ENCODE peak calls at places on chromosomes 4 and X, in four cellular contexts. D, E, A and G are unnamed samples.

GRCh38 chrX:114841051-114841450 is 176.4 kb downstream of the IL13RA2 start:
- DNase-seq in D (no peak), E (no peak), A (no peak), G (peak; percentile 44)

GRCh38 chr4:72909461-72909860 is 160.1 kb downstream of the COX18 start:
- DNase-seq in D (no peak), E (peak; percentile 77), A (no peak), G (peak; percentile 4)

GRCh38 chrX:71454222-71454621 is 78.7 kb upstream of the OGT start:
- DNase-seq in D (no peak), E (no peak), A (no peak), G (no peak)

GRCh38 chr4:113849771-113850170 is 88.2 kb upstream of the CAMK2D start:
- DNase-seq in D (no peak), E (no peak), A (no peak), G (peak; percentile 35)

GRCh38 chr4:122842984-122843531 is 16.4 kb downstream of the FGF2 start:
- DNase-seq in D (peak; percentile 61), E (no peak), A (no peak), G (peak; percentile 65)

GRCh38 chr4:107931775-107932321 is 499 bp downstream of the CYP2U1 start:
- DNase-seq in D (peak; percentile 18), E (no peak), A (peak; percentile 19), G (no peak)

GRCh38 chr4:1981251-1982055 is 27.3 kb downstream of the NELFA start:
- DNase-seq in D (no peak), E (peak; percentile 87), A (peak; percentile 65), G (peak; percentile 11)

GRCh38 chrX:115679460-115679859 is 118.5 kb downstream of the PLS3 start:
- DNase-seq in D (no peak), E (no peak), A (no peak), G (peak; percentile 25)

GRCh38 chr4:183600189-183600685 is 58.7 kb downstream of the RWDD4 start:
- DNase-seq in D (no peak), E (peak; percentile 76), A (peak; percentile 12), G (no peak)

GRCh38 chrX:47030339-47030738 is 47.9 kb upstream of the RGN start:
- DNase-seq in D (no peak), E (no peak), A (peak; percentile 65), G (peak; percentile 57)

GRCh38 chr4:175542787-175543186 is 269.3 kb downstream of the GPM6A start:
- DNase-seq in D (no peak), E (no peak), A (no peak), G (no peak)

GRCh38 chr4:20652226-20652836 is 47.9 kb upstream of the PACRGL start:
- DNase-seq in D (no peak), E (no peak), A (no peak), G (no peak)

GRCh38 chr4:40323866-40324265 is 11.3 kb upstream of the CHRNA9 start:
- DNase-seq in D (peak; percentile 39), E (no peak), A (no peak), G (no peak)

GRCh38 chr4:179076865-179077264 is 1634.6 kb upstream of the AGA start:
- DNase-seq in D (no peak), E (no peak), A (no peak), G (no peak)

GRCh38 chr4:83083925-83084475 is 30.5 kb downstream of the PLAC8 start:
- DNase-seq in D (no peak), E (peak; percentile 47), A (no peak), G (no peak)

GRCh38 chrX:916235-916609 is 285.6 kb downstream of the SHOX start:
- DNase-seq in D (no peak), E (no peak), A (no peak), G (peak; percentile 70)

GRCh38 chr4:143025111-143025704 is 159.5 kb upstream of the USP38 start:
- DNase-seq in D (no peak), E (peak; percentile 74), A (peak; percentile 20), G (peak; percentile 58)

GRCh38 chr4:145618210-145618911 is 824 bp upstream of the MMAA start:
- DNase-seq in D (no peak), E (no peak), A (peak; percentile 32), G (peak; percentile 13)

GRCh38 chr4:164252286-164252685 is 501.6 kb upstream of the SMIM31 start:
- DNase-seq in D (no peak), E (peak; percentile 75), A (no peak), G (no peak)

GRCh38 chr4:38967260-38968095 is 64.7 kb downstream of the TMEM156 start:
- DNase-seq in D (no peak), E (no peak), A (no peak), G (peak; percentile 99)

GRCh38 chr4:127212701-127213100 is 420.1 kb upstream of the INTU start:
- DNase-seq in D (no peak), E (no peak), A (no peak), G (no peak)

GRCh38 chrX:77595848-77596247 is 148.7 kb downstream of the FGF16 start:
- DNase-seq in D (no peak), E (no peak), A (no peak), G (peak; percentile 9)

GRCh38 chr4:40003986-40004385 is 26.3 kb upstream of the PDS5A start:
- DNase-seq in D (no peak), E (no peak), A (peak; percentile 4), G (peak; percentile 35)

GRCh38 chr4:74874785-74875367 is 58.0 kb upstream of the PARM1 start:
- DNase-seq in D (peak; percentile 24), E (peak; percentile 51), A (peak; percentile 57), G (peak; percentile 83)

GRCh38 chr4:114320126-114320525 is 278.5 kb upstream of the UGT8 start:
- DNase-seq in D (no peak), E (no peak), A (no peak), G (peak; percentile 12)

GRCh38 chr4:158371158-158371557 is 150.5 kb upstream of the RXFP1 start:
- DNase-seq in D (no peak), E (no peak), A (no peak), G (peak; percentile 18)

GRCh38 chr4:80265571-80266266 is 745 bp upstream of the FGF5 start:
- DNase-seq in D (no peak), E (peak; percentile 63), A (no peak), G (peak; percentile 76)

GRCh38 chr4:15913631-15913970 is 24.9 kb downstream of the FGFBP1 start:
- DNase-seq in D (no peak), E (no peak), A (no peak), G (peak; percentile 88)

GRCh38 chr4:124965492-124965891 is 253.0 kb upstream of the ANKRD50 start:
- DNase-seq in D (no peak), E (no peak), A (no peak), G (no peak)

GRCh38 chr4:129046055-129046959 is 47.0 kb downstream of the SCLT1 start:
- DNase-seq in D (no peak), E (no peak), A (no peak), G (no peak)

GRCh38 chrX:114675365-114675764 is 91.5 kb downstream of the HTR2C start:
- DNase-seq in D (no peak), E (no peak), A (no peak), G (peak; percentile 83)

GRCh38 chrX:143781103-143781502 is 60.6 kb upstream of the SPANXN2 start:
- DNase-seq in D (no peak), E (peak; percentile 65), A (no peak), G (peak; percentile 32)

GRCh38 chrX:141467442-141467841 is 117.1 kb downstream of the SPANXA1 start:
- DNase-seq in D (no peak), E (peak; percentile 38), A (no peak), G (no peak)

GRCh38 chrX:135421537-135421931 is 210 bp upstream of the SMIM10L2A start:
- DNase-seq in D (peak; percentile 84), E (peak; percentile 94), A (peak; percentile 85), G (peak; percentile 45)

GRCh38 chr4:32061916-32062315 is 1341.7 kb downstream of the PCDH7 start:
- DNase-seq in D (no peak), E (no peak), A (no peak), G (no peak)

GRCh38 chrX:47316276-47317025 is 53.9 kb upstream of the ZNF157 start:
- DNase-seq in D (no peak), E (peak; percentile 88), A (no peak), G (no peak)

GRCh38 chr4:114257516-114257915 is 278.1 kb upstream of the ARSJ start:
- DNase-seq in D (no peak), E (no peak), A (no peak), G (no peak)

GRCh38 chr4:25842229-25842840 is 20.5 kb downstream of the SEL1L3 start:
- DNase-seq in D (no peak), E (peak; percentile 75), A (no peak), G (no peak)

GRCh38 chr4:54550415-54551171 is 107.2 kb upstream of the KIT start:
- DNase-seq in D (no peak), E (no peak), A (no peak), G (peak; percentile 70)

DNA sequence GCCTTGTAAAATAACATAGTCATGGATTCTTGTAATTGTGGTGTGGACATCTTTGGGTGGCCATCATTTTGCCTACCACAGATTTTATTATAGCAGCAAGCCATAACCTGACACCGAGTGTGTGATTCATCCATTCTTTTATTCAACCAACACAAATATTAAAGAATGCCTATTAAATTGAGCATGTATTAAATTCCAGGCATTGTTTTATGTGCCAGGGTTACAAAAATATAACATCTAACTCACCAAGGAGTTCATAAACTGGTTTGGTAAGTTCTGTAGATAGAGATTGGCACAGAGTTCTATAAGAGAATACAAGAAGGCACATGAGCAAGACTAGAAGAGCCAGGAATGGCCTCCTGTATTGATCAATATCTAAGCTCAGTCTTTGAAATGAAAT is 18.0 kb downstream of the NBDY start:
- DNase-seq in D (no peak), E (no peak), A (no peak), G (no peak)
- H3K4me3 ChIP-seq in D (no peak overlapping the region), E (no peak overlapping the region), A (no peak overlapping the region), G (no peak overlapping the region)

DNA sequence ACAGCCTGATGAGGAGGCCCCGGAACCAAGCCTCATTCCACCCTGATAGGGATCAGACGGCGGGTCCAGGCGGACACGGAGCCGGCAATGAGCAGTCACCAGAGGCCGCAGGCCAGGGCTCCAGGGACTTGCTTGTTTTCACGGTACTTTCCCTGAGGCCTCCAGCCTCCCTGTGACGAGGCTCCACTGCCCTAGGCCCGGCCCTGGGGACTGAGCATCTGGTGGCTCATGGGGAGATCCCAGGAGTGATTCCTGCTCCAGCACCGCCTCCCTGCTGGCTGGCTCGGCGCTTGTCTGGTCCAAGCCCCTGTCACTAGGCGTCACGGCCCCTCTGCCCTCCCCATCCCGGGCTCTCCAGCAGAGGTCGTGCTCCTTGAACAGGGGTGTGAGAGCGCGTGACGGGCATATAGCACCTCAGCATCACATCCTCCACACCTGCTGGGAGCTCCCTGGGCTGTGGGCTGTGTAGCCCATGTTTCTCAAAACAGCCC is 14.1 kb downstream of the HTRA3 start:
- DNase-seq in D (no peak), E (peak; percentile 77), A (no peak), G (no peak)
- TF ChIP-seq CTCF in D (no peak), E (no peak), A (no peak), G (no peak)

GRCh38 chrX:40090961-40091360 is 6.8 kb downstream of the BCOR start:
- DNase-seq in D (no peak), E (peak; percentile 74), A (no peak), G (no peak)
- H3K4me3 ChIP-seq in D (peak overlapping the region; percentile 44), E (peak overlapping the region; percentile 43), A (no peak overlapping the region), G (no peak overlapping the region)

DNA sequence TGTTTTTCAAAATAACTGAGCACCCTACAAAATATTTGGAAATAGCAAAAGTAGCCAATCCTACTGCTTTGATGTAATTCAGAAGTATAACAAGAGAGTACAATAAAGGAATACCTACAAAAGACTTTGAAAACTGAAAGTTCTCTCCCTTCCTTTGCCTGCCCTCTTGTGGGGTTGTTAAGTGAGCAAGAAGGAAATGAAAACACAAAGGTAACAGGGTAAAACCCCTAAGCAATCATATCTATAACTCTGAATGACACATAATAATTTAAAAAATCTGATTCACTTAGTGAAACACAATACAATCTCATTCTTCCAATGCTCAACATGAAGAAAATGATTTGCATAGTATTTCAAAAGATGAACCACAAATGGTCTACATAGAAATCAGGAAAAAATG is 98.2 kb downstream of the FRYL start:
- DNase-seq in D (no peak), E (no peak), A (peak; percentile 58), G (peak; percentile 51)
- TF ChIP-seq CTCF in D (no peak), E (peak; percentile 69), A (peak; percentile 19), G (peak; percentile 67)

GRCh38 chr4:3724319-3725231 is 41.6 kb upstream of the ADRA2C start:
- DNase-seq in D (no peak), E (peak; percentile 72), A (no peak), G (no peak)
- H3K4me3 ChIP-seq in D (no peak overlapping the region), E (peak overlapping the region; percentile 23), A (no peak overlapping the region), G (no peak overlapping the region)